ENCODE peak calls at places on chromosomes 5 and 9, in nine cellular contexts. One of them, this sample, is unnamed.
A peak's percentile ranks its signal among the peaks of the same experiment; 100 is the strongest.

GRCh38 chr5:143248822-143249579 is 154.5 kb downstream of the NR3C1 start:
- DNase-seq in upper lobe of right lung: no peak
- DNase-seq in aorta: no peak
- DNase-seq in H9: no peak
- DNase-seq in ovary: no peak
- DNase-seq in NT2/D1: no peak
- DNase-seq in Panc1: no peak
- DNase-seq in GM23338: no peak
- DNase-seq in uterus: no peak
- DNase-seq in this sample: no peak

GRCh38 chr5:100889165-100889564 is 13.9 kb downstream of the ST8SIA4 start:
- DNase-seq in ovary: no peak
- DNase-seq in H9: no peak
- DNase-seq in uterus: no peak
- DNase-seq in GM23338: no peak
- DNase-seq in Panc1: no peak
- DNase-seq in NT2/D1: no peak
- DNase-seq in aorta: no peak
- DNase-seq in upper lobe of right lung: no peak
- DNase-seq in this sample: no peak

GRCh38 chr9:38358390-38359296 is 33.9 kb upstream of the ALDH1B1 start:
- DNase-seq in aorta: no peak
- DNase-seq in H9: no peak
- DNase-seq in Panc1: no peak
- DNase-seq in GM23338: no peak
- DNase-seq in upper lobe of right lung: no peak
- DNase-seq in NT2/D1: no peak
- DNase-seq in uterus: no peak
- DNase-seq in ovary: no peak
- DNase-seq in this sample: no peak

GRCh38 chr5:99061711-99062110 is 132.9 kb upstream of the CHD1 start:
- DNase-seq in uterus: no peak
- DNase-seq in H9: no peak
- DNase-seq in ovary: no peak
- DNase-seq in upper lobe of right lung: no peak
- DNase-seq in GM23338: no peak
- DNase-seq in Panc1: no peak
- DNase-seq in NT2/D1: no peak
- DNase-seq in aorta: no peak
- DNase-seq in this sample: no peak

GRCh38 chr9:98332405-98332831 is 77.0 kb upstream of the TBC1D2 start:
- DNase-seq in Panc1: no peak
- DNase-seq in GM23338: no peak
- DNase-seq in H9: no peak
- DNase-seq in aorta: no peak
- DNase-seq in NT2/D1: no peak
- DNase-seq in uterus: no peak
- DNase-seq in upper lobe of right lung: no peak
- DNase-seq in ovary: no peak
- DNase-seq in this sample: no peak

GRCh38 chr5:155082401-155082800 is 68.8 kb downstream of the KIF4B start:
- DNase-seq in uterus: no peak
- DNase-seq in NT2/D1: no peak
- DNase-seq in upper lobe of right lung: no peak
- DNase-seq in aorta: no peak
- DNase-seq in GM23338: no peak
- DNase-seq in ovary: no peak
- DNase-seq in H9: no peak
- DNase-seq in Panc1: peak; percentile 18
- DNase-seq in this sample: no peak

GRCh38 chr9:134192951-134193731 is 28.8 kb upstream of the RNU6ATAC start:
- DNase-seq in aorta: peak; percentile 30
- DNase-seq in upper lobe of right lung: peak; percentile 74
- DNase-seq in Panc1: no peak
- DNase-seq in H9: no peak
- DNase-seq in GM23338: no peak
- DNase-seq in NT2/D1: no peak
- DNase-seq in ovary: no peak
- DNase-seq in uterus: peak; percentile 6
- DNase-seq in this sample: no peak

GRCh38 chr9:16921855-16922254 is 51.4 kb upstream of the BNC2 start:
- DNase-seq in upper lobe of right lung: no peak
- DNase-seq in GM23338: peak; percentile 23
- DNase-seq in uterus: no peak
- DNase-seq in Panc1: no peak
- DNase-seq in ovary: no peak
- DNase-seq in aorta: no peak
- DNase-seq in H9: no peak
- DNase-seq in NT2/D1: no peak
- DNase-seq in this sample: no peak

DNA sequence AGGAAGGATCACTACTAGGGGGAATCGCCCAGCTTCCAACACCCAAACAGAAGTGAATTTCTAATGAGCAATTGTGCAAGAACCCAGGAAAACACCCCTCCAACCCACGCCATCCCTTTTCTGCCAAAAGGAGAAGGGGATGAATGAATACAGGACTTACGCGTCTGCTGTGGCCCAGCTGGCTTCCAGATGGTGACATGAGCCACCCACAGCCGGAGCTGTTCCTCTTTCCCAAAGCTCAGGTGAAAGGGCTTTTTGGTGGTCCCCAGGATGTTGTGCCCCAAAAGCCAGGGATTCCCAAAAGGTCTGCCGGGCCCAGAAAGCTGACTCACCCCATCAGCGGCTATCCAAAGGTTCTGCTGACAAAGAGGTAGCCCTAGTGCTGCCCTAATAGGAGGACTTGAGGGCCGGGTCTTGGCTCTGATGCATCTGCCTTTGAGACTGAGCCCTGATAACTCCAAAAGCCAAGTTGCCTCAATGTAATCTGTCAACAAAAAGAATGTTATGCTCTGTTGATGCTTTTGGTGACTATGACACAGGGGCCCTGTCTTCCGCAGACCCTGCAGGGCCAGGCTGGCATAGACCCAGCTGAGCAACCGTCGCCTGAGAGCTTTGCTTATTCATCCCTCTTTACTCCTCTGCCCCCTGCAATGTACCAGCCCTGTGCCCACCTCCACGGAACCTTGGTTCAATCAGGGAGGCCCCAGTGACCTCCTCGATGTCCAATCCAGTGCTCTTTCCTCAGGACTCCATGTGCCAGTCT is 14.5 kb downstream of the GSN start:
- DNase-seq in NT2/D1: no peak
- DNase-seq in H9: no peak
- DNase-seq in upper lobe of right lung: peak; percentile 79
- DNase-seq in Panc1: no peak
- DNase-seq in aorta: peak; percentile 84
- DNase-seq in uterus: peak; percentile 84
- DNase-seq in ovary: peak; percentile 80
- DNase-seq in GM23338: no peak
- DNase-seq in this sample: no peak
- H3K4me1 ChIP-seq in NT2/D1: peaks cover 43% of the 10 kb centered on the region
- H3K4me1 ChIP-seq in H9: peaks cover 10% of the 10 kb centered on the region
- H3K4me1 ChIP-seq in upper lobe of right lung: peaks cover 99% of the 10 kb centered on the region
- H3K4me1 ChIP-seq in Panc1: peaks cover 94% of the 10 kb centered on the region
- H3K4me1 ChIP-seq in aorta: peaks cover 13% of the 10 kb centered on the region
- H3K4me1 ChIP-seq in uterus: peaks cover 75% of the 10 kb centered on the region
- H3K4me1 ChIP-seq in ovary: peaks cover 64% of the 10 kb centered on the region
- H3K4me1 ChIP-seq in GM23338: peaks cover 23% of the 10 kb centered on the region
- H3K4me1 ChIP-seq in this sample: peaks cover 99% of the 10 kb centered on the region

GRCh38 chr9:136848393-136849037 is 694 bp upstream of the PHPT1 start:
- DNase-seq in ovary: no peak
- DNase-seq in Panc1: no peak
- DNase-seq in H9: no peak
- DNase-seq in aorta: no peak
- DNase-seq in uterus: no peak
- DNase-seq in upper lobe of right lung: peak; percentile 77
- DNase-seq in GM23338: peak; percentile 75
- DNase-seq in NT2/D1: peak; percentile 52
- DNase-seq in this sample: no peak

GRCh38 chr9:136847065-136847826 is 2.0 kb upstream of the PHPT1 start:
- DNase-seq in GM23338: peak; percentile 92
- DNase-seq in aorta: peak; percentile 80
- DNase-seq in H9: peak; percentile 93
- DNase-seq in uterus: no peak
- DNase-seq in upper lobe of right lung: peak; percentile 87
- DNase-seq in Panc1: no peak
- DNase-seq in NT2/D1: peak; percentile 77
- DNase-seq in ovary: no peak
- DNase-seq in this sample: no peak

GRCh38 chr9:136846376-136847064 is 2.7 kb upstream of the PHPT1 start:
- DNase-seq in Panc1: no peak
- DNase-seq in NT2/D1: no peak
- DNase-seq in ovary: no peak
- DNase-seq in H9: peak; percentile 52
- DNase-seq in upper lobe of right lung: no peak
- DNase-seq in aorta: no peak
- DNase-seq in uterus: no peak
- DNase-seq in GM23338: no peak
- DNase-seq in this sample: no peak

GRCh38 chr9:136849038-136849959 is at the start of gene PHPT1:
- DNase-seq in upper lobe of right lung: peak; percentile 99
- DNase-seq in Panc1: peak; percentile 91
- DNase-seq in GM23338: peak; percentile 100
- DNase-seq in H9: peak; percentile 99
- DNase-seq in aorta: peak; percentile 99
- DNase-seq in uterus: peak; percentile 98
- DNase-seq in NT2/D1: peak; percentile 100
- DNase-seq in ovary: peak; percentile 99
- DNase-seq in this sample: peak; percentile 91

DNA sequence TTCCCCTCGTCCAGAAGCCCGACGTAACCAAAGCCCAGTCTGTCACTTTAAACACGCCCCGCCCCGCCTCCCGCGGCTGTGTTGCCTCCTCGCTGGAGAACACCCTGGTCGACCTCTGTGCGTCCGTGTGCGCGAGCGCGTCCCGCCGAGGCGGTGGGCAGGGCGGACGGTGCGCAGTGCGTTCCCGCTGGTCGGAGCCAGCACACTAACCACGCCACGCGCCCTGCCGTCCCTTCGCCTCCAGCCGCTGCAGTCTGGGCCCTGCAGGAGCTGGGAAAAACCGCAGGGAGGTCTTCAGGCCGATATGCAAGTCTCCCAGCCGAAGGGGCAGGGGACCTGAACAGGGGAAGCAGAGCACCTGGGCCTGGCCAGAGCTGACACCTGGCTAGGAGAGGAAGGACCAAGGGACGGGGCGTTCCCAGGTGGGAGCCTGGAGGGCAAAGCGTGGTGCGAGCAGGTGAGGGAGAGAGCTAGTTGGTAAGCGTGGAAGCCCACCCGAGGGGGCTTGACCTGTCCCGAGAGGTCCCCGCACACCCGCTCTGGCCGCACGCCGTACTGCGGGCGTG is 1.3 kb upstream of the PHPT1 start:
- DNase-seq in NT2/D1: peak; percentile 51
- DNase-seq in uterus: peak; percentile 64
- DNase-seq in aorta: peak; percentile 95
- DNase-seq in H9: peak; percentile 84
- DNase-seq in upper lobe of right lung: peak; percentile 95
- DNase-seq in ovary: peak; percentile 65
- DNase-seq in Panc1: no peak
- DNase-seq in GM23338: peak; percentile 86
- DNase-seq in this sample: peak; percentile 33
- H3K4me1 ChIP-seq in NT2/D1: peaks cover 35% of the 10 kb centered on the region
- H3K4me1 ChIP-seq in uterus: peaks cover 43% of the 10 kb centered on the region
- H3K4me1 ChIP-seq in aorta: no peaks in the 10 kb centered on the region
- H3K4me1 ChIP-seq in H9: no peaks in the 10 kb centered on the region
- H3K4me1 ChIP-seq in upper lobe of right lung: peaks cover 31% of the 10 kb centered on the region
- H3K4me1 ChIP-seq in ovary: peaks cover 18% of the 10 kb centered on the region
- H3K4me1 ChIP-seq in Panc1: peaks cover 15% of the 10 kb centered on the region
- H3K4me1 ChIP-seq in GM23338: peaks cover 4% of the 10 kb centered on the region
- H3K4me1 ChIP-seq in this sample: peaks cover 65% of the 10 kb centered on the region

GRCh38 chr5:132422720-132423442 is 53.4 kb downstream of the SLC22A5 start:
- DNase-seq in upper lobe of right lung: no peak
- DNase-seq in ovary: peak; percentile 16
- DNase-seq in uterus: no peak
- DNase-seq in GM23338: no peak
- DNase-seq in H9: no peak
- DNase-seq in NT2/D1: no peak
- DNase-seq in aorta: no peak
- DNase-seq in Panc1: no peak
- DNase-seq in this sample: no peak
- H3K4me1 ChIP-seq in upper lobe of right lung: peaks cover 95% of the 10 kb centered on the region
- H3K4me1 ChIP-seq in ovary: peaks cover 29% of the 10 kb centered on the region
- H3K4me1 ChIP-seq in uterus: peaks cover 35% of the 10 kb centered on the region
- H3K4me1 ChIP-seq in GM23338: peaks cover 7% of the 10 kb centered on the region
- H3K4me1 ChIP-seq in H9: no peaks in the 10 kb centered on the region
- H3K4me1 ChIP-seq in NT2/D1: no peaks in the 10 kb centered on the region
- H3K4me1 ChIP-seq in aorta: no peaks in the 10 kb centered on the region
- H3K4me1 ChIP-seq in Panc1: peaks cover 48% of the 10 kb centered on the region
- H3K4me1 ChIP-seq in this sample: peaks cover 94% of the 10 kb centered on the region

GRCh38 chr5:72465601-72466563 is 41.3 kb downstream of the ZNF366 start:
- DNase-seq in NT2/D1: no peak
- DNase-seq in ovary: no peak
- DNase-seq in uterus: no peak
- DNase-seq in GM23338: no peak
- DNase-seq in H9: no peak
- DNase-seq in upper lobe of right lung: no peak
- DNase-seq in aorta: no peak
- DNase-seq in Panc1: no peak
- DNase-seq in this sample: no peak

GRCh38 chr5:72463499-72464052 is 43.6 kb downstream of the ZNF366 start:
- DNase-seq in H9: no peak
- DNase-seq in GM23338: peak; percentile 38
- DNase-seq in upper lobe of right lung: no peak
- DNase-seq in ovary: no peak
- DNase-seq in aorta: no peak
- DNase-seq in Panc1: no peak
- DNase-seq in NT2/D1: no peak
- DNase-seq in uterus: no peak
- DNase-seq in this sample: no peak

GRCh38 chr5:72467421-72467820 is 39.8 kb downstream of the ZNF366 start:
- DNase-seq in H9: no peak
- DNase-seq in NT2/D1: no peak
- DNase-seq in GM23338: no peak
- DNase-seq in Panc1: no peak
- DNase-seq in ovary: no peak
- DNase-seq in upper lobe of right lung: no peak
- DNase-seq in uterus: no peak
- DNase-seq in aorta: no peak
- DNase-seq in this sample: no peak

GRCh38 chr5:72464071-72464470 is 43.1 kb downstream of the ZNF366 start:
- DNase-seq in H9: no peak
- DNase-seq in NT2/D1: no peak
- DNase-seq in uterus: no peak
- DNase-seq in aorta: no peak
- DNase-seq in ovary: no peak
- DNase-seq in GM23338: no peak
- DNase-seq in Panc1: no peak
- DNase-seq in upper lobe of right lung: no peak
- DNase-seq in this sample: no peak

DNA sequence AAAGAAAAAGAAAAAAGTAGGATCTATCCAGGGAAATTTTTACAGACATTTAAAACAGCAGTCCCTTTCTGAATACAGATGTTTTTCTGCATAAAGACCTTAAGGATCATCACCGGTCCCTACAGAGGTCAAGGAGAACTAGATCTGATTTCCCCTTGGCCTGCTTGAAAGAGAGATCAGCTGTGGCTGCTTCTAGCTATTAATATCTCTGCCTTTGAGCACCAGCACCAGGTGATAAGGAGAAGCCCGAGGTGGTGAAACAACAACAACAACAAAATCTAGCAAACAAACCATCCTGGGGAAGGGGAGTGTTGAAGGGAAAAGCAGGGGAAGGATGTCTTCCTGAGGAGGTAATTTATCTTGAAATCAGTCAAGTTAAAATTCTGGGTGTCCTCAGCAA is 42.1 kb downstream of the ZNF366 start:
- DNase-seq in uterus: no peak
- DNase-seq in NT2/D1: no peak
- DNase-seq in GM23338: no peak
- DNase-seq in Panc1: no peak
- DNase-seq in upper lobe of right lung: no peak
- DNase-seq in aorta: no peak
- DNase-seq in H9: no peak
- DNase-seq in ovary: no peak
- DNase-seq in this sample: no peak
- H3K4me1 ChIP-seq in uterus: no peaks in the 10 kb centered on the region
- H3K4me1 ChIP-seq in NT2/D1: no peaks in the 10 kb centered on the region
- H3K4me1 ChIP-seq in GM23338: no peaks in the 10 kb centered on the region
- H3K4me1 ChIP-seq in Panc1: no peaks in the 10 kb centered on the region
- H3K4me1 ChIP-seq in upper lobe of right lung: peaks cover 11% of the 10 kb centered on the region
- H3K4me1 ChIP-seq in aorta: peaks cover 5% of the 10 kb centered on the region
- H3K4me1 ChIP-seq in H9: no peaks in the 10 kb centered on the region
- H3K4me1 ChIP-seq in ovary: peaks cover 4% of the 10 kb centered on the region
- H3K4me1 ChIP-seq in this sample: no peaks in the 10 kb centered on the region

This sample was measured in esophagus squamous epithelium.